ENCODE peak calls at places on chromosomes 7 and 10, in five cellular contexts. U is AG08395, H is C1 segment of cervical spinal cord, B is head of caudate nucleus, N is EH. F is an unnamed sample.

GRCh38 chr10:24897326-24897926 is 55.0 kb downstream of the PRTFDC1 start:
- DNase-seq in H (no peak), U (peak), B (no peak), N (peak), F (no peak)

GRCh38 chr7:98802088-98802780 is 67.6 kb downstream of the TMEM130 start:
- DNase-seq in H (no peak), U (peak), N (peak), B (no peak), F (peak)

GRCh38 chr10:98492763-98493162 is 46.0 kb upstream of the HPS1 start:
- DNase-seq in N (no peak), U (no peak), B (no peak), H (no peak), F (no peak)

GRCh38 chr10:804787-805634 is 115.5 kb upstream of the DIP2C start:
- DNase-seq in B (no peak), U (no peak), H (no peak), N (no peak), F (no peak)

GRCh38 chr7:151275813-151276577 is 27.5 kb upstream of the SMARCD3 start:
- DNase-seq in N (no peak), B (peak), H (no peak), U (no peak), F (peak)

GRCh38 chr7:116443101-116443523 is 56.4 kb upstream of the CAV2 start:
- DNase-seq in B (no peak), H (no peak), U (peak), N (peak), F (no peak)

GRCh38 chr10:46218921-46219320 is 67.9 kb upstream of the ANTXRL start:
- DNase-seq in U (no peak), B (no peak), N (no peak), H (no peak), F (no peak)

GRCh38 chr10:121276046-121276445 is 322.2 kb downstream of the FGFR2 start:
- DNase-seq in U (no peak), B (no peak), H (no peak), N (no peak), F (no peak)

F was measured in NCI-H2171 treated with DMSO at 0.1 percent for 48 hours.